ENCODE peak calls at places on chromosomes 11 and 22, in seven cellular contexts. D is WERI-Rb-1, S is ovary, L is RWPE1, I is neural progenitor cell, Q is body of pancreas, H is progenitor cell of endocrine pancreas. X is an unnamed sample.

GRCh38 chr11:84398017-84398626 is 1112.0 kb upstream of the CCDC90B start:
- DNase-seq in D (peak), S (no peak), L (peak), I (peak), Q (peak), H (no peak), X (no peak)

GRCh38 chr11:3989251-3989650 is 105.3 kb upstream of the RRM1 start:
- DNase-seq in D (no peak), S (peak), L (no peak), I (peak), Q (peak), H (peak), X (peak)

GRCh38 chr11:126485021-126485781 is 129.7 kb downstream of the ST3GAL4 start:
- DNase-seq in D (no peak), S (no peak), L (no peak), I (no peak), Q (no peak), H (no peak), X (no peak)

GRCh38 chr22:36289406-36289870 is 36.5 kb downstream of the APOL1 start:
- DNase-seq in D (no peak), S (no peak), L (no peak), I (no peak), Q (no peak), H (no peak), X (no peak)

GRCh38 chr11:17873571-17873970 is 139.0 kb downstream of the KCNC1 start:
- DNase-seq in D (no peak), S (no peak), L (no peak), I (peak), Q (no peak), H (no peak), X (no peak)

GRCh38 chr11:57536947-57537654 is at the start of gene SMTNL1:
- DNase-seq in D (no peak), S (no peak), L (no peak), I (peak), Q (no peak), H (no peak), X (peak)

GRCh38 chr22:47374273-47374771 is 611.9 kb downstream of the TBC1D22A start:
- DNase-seq in D (peak), S (no peak), L (no peak), I (no peak), Q (no peak), H (no peak), X (no peak)

GRCh38 chr11:70437111-70437784 is 38.9 kb downstream of the CTTN start:
- DNase-seq in D (no peak), S (no peak), L (no peak), I (no peak), Q (no peak), H (no peak), X (no peak)

GRCh38 chr22:27776410-27776958 is 25.1 kb downstream of the MN1 start:
- DNase-seq in D (no peak), S (no peak), L (no peak), I (peak), Q (no peak), H (no peak), X (no peak)

GRCh38 chr11:61447601-61448551 is 18.0 kb downstream of the SDHAF2 start:
- DNase-seq in D (no peak), S (no peak), L (no peak), I (no peak), Q (no peak), H (no peak), X (no peak)

GRCh38 chr11:84022221-84022620 is 736.1 kb upstream of the CCDC90B start:
- DNase-seq in D (no peak), S (no peak), L (no peak), I (peak), Q (no peak), H (no peak), X (no peak)

GRCh38 chr11:33779849-33780528 is 5.7 kb upstream of the FBXO3 start:
- DNase-seq in D (no peak), S (no peak), L (no peak), I (no peak), Q (peak), H (no peak), X (no peak)

GRCh38 chr11:134557571-134558257 is 145.7 kb upstream of the B3GAT1 start:
- DNase-seq in D (no peak), S (no peak), L (peak), I (no peak), Q (no peak), H (no peak), X (no peak)

GRCh38 chr11:67033661-67034166 is 10.8 kb downstream of the SYT12 start:
- DNase-seq in D (no peak), S (no peak), L (peak), I (no peak), Q (no peak), H (no peak), X (no peak)

GRCh38 chr22:37549704-37550059 is 10.6 kb upstream of the CDC42EP1 start:
- DNase-seq in D (no peak), S (peak), L (no peak), I (peak), Q (peak), H (no peak), X (no peak)

GRCh38 chr11:129440028-129440630 is 64.5 kb downstream of the BARX2 start:
- DNase-seq in D (no peak), S (no peak), L (peak), I (no peak), Q (peak), H (no peak), X (peak)

GRCh38 chr11:6320411-6321207 is at the start of gene CAVIN3:
- DNase-seq in D (no peak), S (peak), L (peak), I (peak), Q (peak), H (peak), X (peak)

GRCh38 chr11:415640-416041 is 842 bp upstream of the SIGIRR start:
- DNase-seq in D (no peak), S (no peak), L (no peak), I (no peak), Q (no peak), H (no peak), X (no peak)

GRCh38 chr22:26483043-26483438 is 542 bp downstream of the HPS4 start:
- DNase-seq in D (no peak), S (no peak), L (no peak), I (no peak), Q (no peak), H (no peak), X (no peak)

GRCh38 chr11:60924110-60924905 is at the start of gene TMEM132A:
- DNase-seq in D (peak), S (peak), L (peak), I (peak), Q (peak), H (peak), X (peak)

GRCh38 chr22:43867839-43868652 is 5.7 kb upstream of the SULT4A1 start:
- DNase-seq in D (peak), S (peak), L (peak), I (peak), Q (peak), H (peak), X (peak)

GRCh38 chr11:72242141-72242540 is 1.8 kb downstream of the PHOX2A start:
- DNase-seq in D (no peak), S (no peak), L (no peak), I (no peak), Q (no peak), H (no peak), X (no peak)

GRCh38 chr11:6249822-6250555 is 9.6 kb upstream of the CCKBR start:
- DNase-seq in D (no peak), S (peak), L (peak), I (no peak), Q (peak), H (no peak), X (no peak)

GRCh38 chr22:31083923-31084810 is 3.0 kb downstream of the SMTN start:
- DNase-seq in D (no peak), S (no peak), L (no peak), I (no peak), Q (no peak), H (no peak), X (no peak)

GRCh38 chr22:43521716-43522115 is 109.9 kb downstream of the MPPED1 start:
- DNase-seq in D (no peak), S (no peak), L (peak), I (no peak), Q (no peak), H (no peak), X (no peak)

GRCh38 chr11:99320769-99321290 is 300.1 kb downstream of the CNTN5 start:
- DNase-seq in D (no peak), S (no peak), L (no peak), I (no peak), Q (no peak), H (no peak), X (no peak)

GRCh38 chr22:25903294-25903693 is 161.3 kb downstream of the MYO18B start:
- DNase-seq in D (peak), S (no peak), L (no peak), I (peak), Q (no peak), H (no peak), X (peak)

GRCh38 chr22:35605787-35606492 is 11.2 kb downstream of the MB start:
- DNase-seq in D (no peak), S (no peak), L (no peak), I (no peak), Q (no peak), H (no peak), X (no peak)

GRCh38 chr11:69380451-69380901 is 86.5 kb downstream of the MYEOV start:
- DNase-seq in D (no peak), S (no peak), L (no peak), I (no peak), Q (no peak), H (no peak), X (no peak)

GRCh38 chr11:113189909-113190667 is 124.3 kb upstream of the TTC12 start:
- DNase-seq in D (no peak), S (no peak), L (peak), I (no peak), Q (no peak), H (no peak), X (no peak)

GRCh38 chr11:64744544-64745218 is 739 bp upstream of the RASGRP2 start:
- DNase-seq in D (no peak), S (no peak), L (no peak), I (peak), Q (no peak), H (no peak), X (peak)

GRCh38 chr22:37633693-37634504 is 5.6 kb upstream of the SH3BP1 start:
- DNase-seq in D (peak), S (peak), L (no peak), I (peak), Q (peak), H (peak), X (peak)

DNA sequence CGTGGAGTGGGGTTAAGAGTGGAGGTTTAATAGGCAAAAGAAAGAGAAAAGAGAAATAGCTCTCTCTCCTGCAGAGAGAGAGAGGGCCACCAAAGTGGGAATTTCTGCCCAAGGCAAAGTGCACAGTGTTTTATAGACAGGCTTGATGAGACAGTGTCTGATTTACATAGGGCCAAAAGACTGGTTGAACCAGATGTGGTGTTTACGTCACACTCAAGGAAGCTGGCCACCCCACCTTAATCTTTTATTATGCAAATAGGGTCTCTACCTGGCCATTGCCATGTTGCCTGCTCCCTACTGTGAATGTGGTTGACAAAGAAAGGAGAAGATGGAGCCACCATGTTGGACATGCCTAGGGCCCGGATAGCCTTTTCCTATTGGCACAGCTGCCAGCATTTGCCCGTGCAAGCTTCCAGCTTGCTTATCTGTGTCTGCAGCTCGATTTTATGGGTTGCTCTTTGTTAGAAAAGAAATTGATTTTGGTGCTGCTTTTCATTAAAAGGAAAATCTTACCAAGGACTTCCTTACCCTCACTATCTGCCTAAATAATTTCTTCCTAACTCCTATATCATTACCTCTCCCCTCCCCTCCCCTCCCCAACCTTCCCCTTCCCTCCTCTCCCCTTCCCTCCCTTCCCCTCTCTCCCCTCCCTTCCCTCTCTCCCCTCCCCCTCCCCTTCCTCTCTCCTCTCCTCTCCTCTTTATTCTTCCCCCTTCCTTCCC is 436.0 kb downstream of the NELL1 start:
- DNase-seq in D (no peak), S (no peak), L (no peak), I (no peak), Q (no peak), H (no peak), X (no peak)
- TF ChIP-seq CTCF in D (no peak), S (no peak), L (no peak), I (no peak), Q (no peak), H (no peak), X (no peak)

GRCh38 chr11:15276616-15277015 is 161.9 kb downstream of the INSC start:
- DNase-seq in D (peak), S (no peak), L (no peak), I (peak), Q (peak), H (no peak), X (peak)
- TF ChIP-seq CTCF in D (peak), S (no peak), L (no peak), I (peak), Q (no peak), H (peak), X (peak)

GRCh38 chr11:12961615-12962014 is 47.5 kb upstream of the RASSF10 start:
- DNase-seq in D (no peak), S (no peak), L (peak), I (no peak), Q (no peak), H (no peak), X (no peak)
- TF ChIP-seq CTCF in D (no peak), S (no peak), L (peak), I (no peak), Q (no peak), H (no peak), X (no peak)

DNA sequence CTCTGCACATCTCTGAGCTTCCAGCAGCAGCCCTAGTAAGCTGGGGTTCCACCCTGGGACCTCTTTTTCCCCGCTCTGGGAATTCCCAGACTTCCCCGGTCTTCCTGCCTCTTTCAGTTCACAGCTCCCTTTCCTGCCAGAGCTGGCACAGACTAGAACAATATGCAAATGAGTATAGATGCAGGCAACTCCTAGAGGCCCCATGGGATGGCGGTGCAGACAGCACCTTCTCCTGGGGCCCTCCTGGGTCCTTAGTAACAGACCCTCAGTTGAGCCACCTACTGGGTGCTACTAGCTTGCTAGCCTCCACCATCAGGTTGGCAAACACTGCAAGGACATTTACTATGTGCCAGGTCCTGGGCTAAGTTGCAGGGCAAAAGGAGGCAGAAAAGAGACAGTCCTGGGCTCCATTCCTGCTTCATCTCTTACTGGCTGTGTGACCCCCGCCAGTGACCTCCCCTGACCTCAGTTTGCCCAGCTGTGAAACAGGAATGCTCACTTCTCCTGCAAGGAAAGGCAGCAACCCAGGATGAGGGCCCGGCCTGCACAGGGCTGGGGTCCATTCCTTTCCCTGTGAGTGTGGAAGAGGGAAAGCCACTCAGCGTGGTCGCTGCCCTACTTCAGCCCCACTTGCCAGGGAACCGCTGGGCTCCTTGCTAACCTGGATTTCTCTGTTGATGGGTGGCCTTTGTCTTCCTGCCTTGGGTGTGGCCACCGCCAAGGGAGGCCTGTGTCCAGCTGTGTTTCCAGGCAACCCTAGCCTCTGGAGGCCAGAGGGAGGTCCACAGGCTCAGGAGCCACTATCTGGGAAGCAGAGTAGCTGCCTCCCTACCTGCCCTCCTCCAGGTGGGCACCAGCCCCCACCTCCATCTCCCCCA is 7.3 kb downstream of the RELT start:
- DNase-seq in D (no peak), S (no peak), L (no peak), I (peak), Q (no peak), H (no peak), X (no peak)
- TF ChIP-seq CTCF in D (no peak), S (no peak), L (no peak), I (no peak), Q (no peak), H (no peak), X (no peak)

GRCh38 chr11:14374922-14375630 is 16.1 kb upstream of the RRAS2 start:
- DNase-seq in D (no peak), S (no peak), L (no peak), I (peak), Q (no peak), H (no peak), X (no peak)
- TF ChIP-seq CTCF in D (no peak), S (no peak), L (no peak), I (peak), Q (no peak), H (peak), X (peak)

GRCh38 chr22:50242406-50242949 is 2.3 kb downstream of the TUBGCP6 start:
- DNase-seq in D (no peak), S (no peak), L (no peak), I (no peak), Q (no peak), H (no peak), X (no peak)

GRCh38 chr22:50246242-50247175 is 1.7 kb upstream of the TUBGCP6 start:
- DNase-seq in D (no peak), S (peak), L (no peak), I (no peak), Q (no peak), H (no peak), X (no peak)

GRCh38 chr22:50243704-50244419 is 961 bp downstream of the TUBGCP6 start:
- DNase-seq in D (no peak), S (peak), L (no peak), I (no peak), Q (no peak), H (no peak), X (no peak)

GRCh38 chr22:50245214-50246072 is 620 bp upstream of the TUBGCP6 start:
- DNase-seq in D (no peak), S (peak), L (no peak), I (no peak), Q (no peak), H (no peak), X (no peak)

GRCh38 chr22:50244420-50245213 is at the start of gene TUBGCP6:
- DNase-seq in D (peak), S (peak), L (peak), I (peak), Q (peak), H (peak), X (peak)
- TF ChIP-seq CTCF in D (peak), S (no peak), L (no peak), I (peak), Q (no peak), H (peak), X (no peak)

X was measured in nephron progenitor cell.